ENCODE peak calls at places on chromosomes 2 and 18, in eight cellular contexts. U is astrocyte; W is tibial nerve; L is fibroblast of lung; Z is adipocyte; X is tibial artery; D is effector memory CD4-positive, alpha-beta T cell; Y is prostate gland. R is an unnamed sample. For H3K4me1, the result is how much of the 10 kb centered on the place peaks cover.

GRCh38 chr2:187404431-187405110 is 43.5 kb downstream of the CALCRL start:
- DNase-seq in Y (no peak), Z (no peak), X (no peak), D (no peak), L (no peak), W (no peak), U (no peak), R (no peak)

GRCh38 chr2:222715729-222716128 is 44.3 kb downstream of the MOGAT1 start:
- DNase-seq in Z (no peak), Y (no peak), D (no peak), X (no peak), U (no peak), W (no peak), L (no peak), R (no peak)

GRCh38 chr18:73842795-73843394 is 304.7 kb downstream of the FBXO15 start:
- DNase-seq in L (peak), Y (peak), X (no peak), W (peak), Z (peak), U (peak), D (no peak), R (peak)

GRCh38 chr18:28884304-28884703 is 707.4 kb upstream of the CDH2 start:
- DNase-seq in X (no peak), Z (no peak), D (no peak), U (peak), Y (no peak), W (no peak), L (peak), R (no peak)

GRCh38 chr2:84493494-84493893 is 22.8 kb upstream of the DNAH6 start:
- DNase-seq in W (no peak), X (no peak), Z (peak), Y (no peak), L (peak), D (no peak), U (peak), R (peak)

GRCh38 chr18:76973512-76974302 is 151.3 kb downstream of the ZNF236 start:
- DNase-seq in L (no peak), W (no peak), U (no peak), D (no peak), X (no peak), Y (no peak), Z (no peak), R (no peak)

GRCh38 chr2:218852911-218853667 is 6.5 kb upstream of the WNT6 start:
- DNase-seq in L (peak), U (peak), D (peak), Z (peak), W (peak), Y (peak), X (peak), R (peak)

GRCh38 chr2:133642831-133643230 is 74.6 kb upstream of the NCKAP5 start:
- DNase-seq in D (no peak), W (no peak), X (no peak), Z (peak), U (peak), L (peak), Y (no peak), R (peak)

GRCh38 chr2:161170917-161171594 is 10.8 kb downstream of the TANK start:
- DNase-seq in D (no peak), U (peak), L (peak), Y (no peak), X (no peak), Z (peak), W (no peak), R (peak)

GRCh38 chr2:101850450-101850849 is 141.3 kb upstream of the IL1R2 start:
- DNase-seq in L (no peak), D (no peak), X (no peak), Z (no peak), U (no peak), W (no peak), Y (peak), R (no peak)

GRCh38 chr2:90207454-90208058 is 1516.1 kb downstream of the RPIA start:
- DNase-seq in X (no peak), W (no peak), U (no peak), Y (no peak), D (no peak), Z (no peak), L (no peak), R (peak)

GRCh38 chr2:28277466-28277865 is 115.2 kb upstream of the FOSL2 start:
- DNase-seq in U (no peak), X (no peak), W (no peak), D (no peak), Y (no peak), L (no peak), Z (no peak), R (no peak)

GRCh38 chr2:151973901-151974199 is 125.0 kb downstream of the CACNB4 start:
- DNase-seq in D (no peak), U (peak), Y (no peak), X (peak), Z (peak), L (peak), W (peak), R (peak)

GRCh38 chr2:112790305-112790704 is 6.0 kb upstream of the IL1A start:
- DNase-seq in Y (no peak), Z (no peak), W (no peak), D (no peak), X (no peak), L (no peak), U (no peak), R (no peak)

GRCh38 chr2:74414913-74415761 is 6.3 kb downstream of the C2orf81 start:
- DNase-seq in L (peak), W (peak), D (no peak), Z (no peak), U (no peak), Y (peak), X (peak), R (peak)

GRCh38 chr2:179580378-179581146 is 280.9 kb downstream of the ZNF385B start:
- DNase-seq in X (no peak), U (peak), W (no peak), L (peak), Z (no peak), Y (no peak), D (no peak), R (no peak)

GRCh38 chr18:30625961-30626360 is 416.6 kb downstream of the DSC3 start:
- DNase-seq in L (no peak), D (no peak), W (no peak), U (no peak), X (no peak), Y (no peak), Z (no peak), R (no peak)

GRCh38 chr18:27839141-27839540 is 337.8 kb downstream of the CDH2 start:
- DNase-seq in D (no peak), L (peak), X (no peak), U (peak), Z (peak), Y (no peak), W (no peak), R (peak)

GRCh38 chr2:173214213-173214612 is 138.6 kb downstream of the MAP3K20 start:
- DNase-seq in L (no peak), W (no peak), U (no peak), Z (no peak), D (no peak), Y (peak), X (no peak), R (no peak)

GRCh38 chr2:172408143-172408766 is 19.1 kb upstream of the ITGA6 start:
- DNase-seq in W (no peak), Z (no peak), D (no peak), U (no peak), X (no peak), Y (peak), L (peak), R (no peak)

GRCh38 chr2:215888680-215889079 is 124.7 kb downstream of the MREG start:
- DNase-seq in X (no peak), Y (peak), U (peak), W (no peak), L (peak), D (no peak), Z (peak), R (no peak)

GRCh38 chr18:11005528-11005927 is 143.8 kb downstream of the PIEZO2 start:
- DNase-seq in L (peak), W (peak), X (no peak), U (peak), D (no peak), Z (no peak), Y (no peak), R (peak)

GRCh38 chr2:38443021-38443541 is 66.0 kb upstream of the ATL2 start:
- DNase-seq in D (no peak), L (peak), U (peak), Z (peak), X (no peak), W (no peak), Y (peak), R (peak)

GRCh38 chr2:96024336-96025106 is 10.2 kb downstream of the GPAT2 start:
- DNase-seq in Y (no peak), W (no peak), D (no peak), X (no peak), Z (no peak), U (no peak), L (no peak), R (no peak)

GRCh38 chr2:73614997-73615396 is 27.2 kb downstream of the NAT8 start:
- DNase-seq in Z (no peak), Y (no peak), U (no peak), X (no peak), L (no peak), W (no peak), D (no peak), R (no peak)

GRCh38 chr2:176110975-176111663 is 4.0 kb downstream of the HOXD11 start:
- DNase-seq in D (no peak), W (peak), Y (no peak), L (peak), X (no peak), U (no peak), Z (peak), R (peak)

GRCh38 chr2:230219419-230220331 is at the start of gene SP110:
- DNase-seq in W (peak), U (peak), Y (peak), L (peak), X (peak), Z (peak), D (peak), R (peak)

GRCh38 chr2:241907171-241907570 is 37.6 kb downstream of the RTP5 start:
- DNase-seq in L (no peak), Y (no peak), Z (no peak), W (no peak), D (no peak), X (no peak), U (no peak), R (no peak)

GRCh38 chr2:220533485-220533884 is 906.1 kb downstream of the SLC4A3 start:
- DNase-seq in W (no peak), U (peak), Y (no peak), D (no peak), X (no peak), Z (peak), L (peak), R (peak)

GRCh38 chr2:132550285-132550684 is 119.7 kb downstream of the LYPD1 start:
- DNase-seq in Y (no peak), X (no peak), D (no peak), Z (peak), L (peak), U (no peak), W (no peak), R (no peak)

GRCh38 chr2:18566145-18566544 is 5.7 kb upstream of the RDH14 start:
- DNase-seq in U (no peak), L (no peak), Y (no peak), W (no peak), X (no peak), D (no peak), Z (peak), R (no peak)

GRCh38 chr2:197294260-197294659 is 16.3 kb downstream of the ANKRD44 start:
- DNase-seq in W (no peak), X (no peak), U (no peak), Z (no peak), D (no peak), Y (no peak), L (no peak), R (no peak)

GRCh38 chr18:56185126-56185525 is 453.3 kb downstream of the TXNL1 start:
- DNase-seq in Z (no peak), Y (no peak), D (no peak), X (no peak), W (no peak), U (no peak), L (no peak), R (no peak)

GRCh38 chr2:71422786-71423185 is 30.6 kb upstream of the DYSF start:
- DNase-seq in Z (no peak), Y (no peak), L (no peak), D (no peak), U (no peak), X (no peak), W (no peak), R (no peak)

GRCh38 chr2:127193164-127193947 is 26.7 kb downstream of the CYP27C1 start:
- DNase-seq in L (peak), Y (no peak), Z (no peak), X (no peak), D (no peak), U (no peak), W (no peak), R (peak)

GRCh38 chr2:224145751-224146355 is 106.8 kb upstream of the SERPINE2 start:
- DNase-seq in L (peak), X (peak), Z (peak), D (no peak), W (no peak), Y (no peak), U (peak), R (peak)

GRCh38 chr18:46250084-46250811 is 146.1 kb downstream of the HAUS1 start:
- DNase-seq in Y (peak), U (peak), D (peak), Z (peak), W (peak), L (peak), X (no peak), R (peak)

GRCh38 chr2:8479298-8479697 is 202.6 kb upstream of the ID2 start:
- DNase-seq in D (no peak), X (no peak), W (no peak), U (no peak), Z (no peak), L (no peak), Y (no peak), R (no peak)
- H3K4me1 ChIP-seq in D (half or more), X (under half), W (under half), U (under half), Z (under half), L (under half), Y (under half), R (under half)

GRCh38 chr2:46985512-46985911 is 69.9 kb upstream of the MCFD2 start:
- DNase-seq in Y (no peak), D (no peak), Z (peak), X (no peak), L (peak), W (no peak), U (peak), R (peak)
- H3K4me1 ChIP-seq in Y (under half), D (under half), Z (half or more), X (half or more), L (under half), W (half or more), U (half or more), R (half or more)

GRCh38 chr2:109127556-109127955 is 1.4 kb upstream of the SH3RF3 start:
- DNase-seq in W (no peak), Z (no peak), Y (no peak), X (no peak), U (no peak), D (no peak), L (no peak), R (no peak)
- H3K4me1 ChIP-seq in W (under half), Z (under half), Y (under half), X (under half), U (under half), D (under half), L (under half), R (under half)

DNA sequence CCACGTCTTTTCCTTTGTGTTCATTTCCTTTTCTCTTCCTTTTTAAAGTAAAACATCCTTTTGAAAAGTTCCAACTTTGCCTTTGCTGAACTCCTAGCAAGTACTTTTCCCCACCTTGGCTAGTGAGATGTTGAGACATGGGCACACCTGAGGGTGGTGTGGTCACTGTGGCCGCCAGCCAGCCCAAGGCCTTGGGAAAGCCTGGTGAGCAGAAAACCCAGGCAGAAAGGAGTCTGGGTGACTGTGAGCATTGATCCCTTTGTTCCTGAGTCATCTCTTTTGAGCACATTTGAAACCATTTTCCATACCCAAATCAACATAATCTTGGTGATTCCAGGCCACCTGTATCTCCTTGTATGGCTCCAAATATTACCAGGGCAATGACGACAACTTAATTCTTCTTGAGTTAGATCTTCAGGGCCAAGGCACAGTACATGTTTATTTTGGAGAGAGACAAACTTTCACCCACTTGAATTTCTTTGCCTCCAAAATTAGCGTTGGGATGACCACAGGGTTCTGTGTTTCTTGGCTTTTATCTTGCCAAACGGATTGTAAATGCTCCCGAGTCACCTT is 14.5 kb downstream of the EPAS1 start:
- DNase-seq in D (no peak), W (no peak), Z (no peak), X (no peak), Y (no peak), L (peak), U (peak), R (peak)
- H3K4me1 ChIP-seq in D (under half), W (under half), Z (half or more), X (half or more), Y (under half), L (under half), U (under half), R (half or more)

DNA sequence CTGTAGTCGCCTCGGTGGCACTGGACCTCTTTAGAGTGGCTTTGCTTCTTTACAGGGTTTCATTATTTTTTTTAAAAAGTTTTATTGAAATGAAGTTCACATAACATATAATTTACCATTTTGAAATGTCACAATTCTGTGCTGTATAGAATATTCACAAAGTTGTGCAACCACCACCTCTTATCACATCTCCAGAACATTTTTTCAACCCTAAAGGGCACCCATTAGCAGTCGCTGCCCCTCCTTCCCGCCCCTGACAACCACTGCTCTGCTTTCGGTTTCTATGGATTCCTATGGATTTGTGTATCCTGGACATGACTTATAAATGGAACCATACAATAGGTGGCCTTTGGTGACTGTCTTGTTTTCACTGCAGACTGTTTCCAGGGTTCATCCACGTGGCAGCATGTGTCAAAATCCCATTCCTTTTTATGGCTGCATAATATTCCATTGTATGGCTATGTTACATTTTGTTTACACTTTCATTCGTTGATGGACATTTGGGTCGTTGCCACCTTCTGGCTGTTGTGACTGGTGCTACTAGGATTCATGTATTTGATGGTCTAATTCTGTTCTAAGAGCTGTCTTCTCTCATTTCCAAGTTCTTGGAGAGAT is 52.6 kb downstream of the SH3BP4 start:
- DNase-seq in Z (peak), L (no peak), X (no peak), D (no peak), U (no peak), W (no peak), Y (no peak), R (no peak)
- H3K4me1 ChIP-seq in Z (under half), L (under half), X (under half), D (under half), U (under half), W (under half), Y (under half), R (under half)

GRCh38 chr2:69608109-69608508 is 35.4 kb downstream of the AAK1 start:
- DNase-seq in W (no peak), U (no peak), L (no peak), D (no peak), X (no peak), Y (no peak), Z (no peak), R (no peak)
- H3K4me1 ChIP-seq in W (under half), U (under half), L (under half), D (under half), X (under half), Y (under half), Z (under half), R (under half)

GRCh38 chr2:75609937-75610508 is 36.6 kb upstream of the MRPL19 start:
- DNase-seq in X (no peak), W (no peak), U (peak), Y (no peak), Z (no peak), L (peak), D (no peak), R (peak)
- H3K4me1 ChIP-seq in X (under half), W (under half), U (under half), Y (under half), Z (under half), L (under half), D (under half), R (under half)

GRCh38 chr2:240405654-240406313 is 29.7 kb upstream of the GPC1 start:
- DNase-seq in Z (no peak), Y (no peak), U (no peak), D (no peak), W (no peak), X (peak), L (no peak), R (no peak)

GRCh38 chr2:240402566-240403295 is 32.7 kb upstream of the GPC1 start:
- DNase-seq in Z (no peak), W (no peak), Y (no peak), X (peak), L (no peak), D (no peak), U (no peak), R (no peak)

GRCh38 chr2:240403358-240404104 is 31.9 kb upstream of the GPC1 start:
- DNase-seq in Y (no peak), W (no peak), D (no peak), X (no peak), Z (no peak), L (no peak), U (no peak), R (no peak)

GRCh38 chr2:240405133-240405532 is 30.3 kb upstream of the GPC1 start:
- DNase-seq in W (no peak), L (no peak), Z (no peak), D (no peak), X (no peak), Y (no peak), U (no peak), R (no peak)

DNA sequence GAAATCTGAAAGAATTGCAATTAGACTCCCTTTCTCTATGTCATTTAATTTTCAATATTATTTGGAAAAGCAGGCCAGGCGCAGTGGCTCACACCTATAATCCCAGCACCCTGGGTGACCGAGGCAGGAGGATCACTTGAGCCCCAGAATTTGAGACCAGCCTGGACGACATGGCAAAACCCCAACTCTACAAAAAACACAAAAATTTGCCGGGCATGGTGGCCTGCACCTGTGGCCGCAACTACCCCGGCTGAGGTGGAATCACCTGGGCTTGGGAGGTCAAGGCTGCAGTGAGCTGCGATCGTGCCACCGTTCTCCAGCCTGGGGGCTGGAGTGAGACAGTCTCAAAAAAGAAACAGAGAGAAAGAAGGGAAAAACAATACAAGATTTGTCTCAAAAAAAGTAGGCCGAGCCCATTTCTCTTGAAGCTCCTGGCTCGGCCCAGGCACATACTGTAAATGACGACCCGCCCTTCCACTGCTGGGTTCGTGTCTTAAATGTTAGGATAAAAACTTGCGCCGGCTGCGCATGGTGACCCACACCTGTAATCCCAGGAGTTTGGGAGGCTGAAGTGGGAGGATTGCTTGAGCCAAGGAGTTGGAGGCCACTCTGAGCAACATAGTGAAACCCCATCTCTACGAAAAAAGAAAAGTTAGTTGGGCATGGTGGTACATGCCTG is 31.1 kb upstream of the GPC1 start:
- DNase-seq in U (no peak), D (no peak), X (no peak), W (no peak), Y (no peak), Z (no peak), L (no peak), R (no peak)
- H3K4me1 ChIP-seq in U (under half), D (under half), X (under half), W (under half), Y (under half), Z (under half), L (under half), R (under half)